ENCODE peak calls at places on chromosome 20, in six cellular contexts. V is T follicular helper cell, E is activated B cell treated with CpG ODN at 0.5 μM for 24 hours, F is heart left ventricle, R is AML-193, W is NCI-H2171. O is an unnamed sample.

GRCh38 chr20:33979094-33979493 is 14.6 kb upstream of the RALY start:
- DNase-seq in V (no peak), E (no peak), F (no peak), R (no peak), W (no peak), O (no peak)

GRCh38 chr20:63119451-63120285 is 96.3 kb downstream of the YTHDF1 start:
- DNase-seq in V (no peak), E (no peak), F (peak; percentile 23), R (no peak), W (no peak), O (peak; percentile 7)

GRCh38 chr20:20404546-20405092 is 36.7 kb downstream of the INSM1 start:
- DNase-seq in V (no peak), E (no peak), F (no peak), R (no peak), W (no peak), O (no peak)

GRCh38 chr20:46835418-46835817 is 59.2 kb upstream of the EYA2 start:
- DNase-seq in V (no peak), E (no peak), F (no peak), R (no peak), W (no peak), O (no peak)

GRCh38 chr20:6709865-6710595 is 57.5 kb upstream of the BMP2 start:
- DNase-seq in V (no peak), E (no peak), F (no peak), R (no peak), W (no peak), O (no peak)

GRCh38 chr20:37935435-37935834 is 32.5 kb downstream of the VSTM2L start:
- DNase-seq in V (no peak), E (no peak), F (no peak), R (no peak), W (no peak), O (no peak)

GRCh38 chr20:50278684-50279531 is 88.3 kb downstream of the CEBPB start:
- DNase-seq in V (no peak), E (no peak), F (peak; percentile 91), R (no peak), W (no peak), O (peak; percentile 84)

GRCh38 chr20:11935212-11935611 is 17.5 kb downstream of the BTBD3 start:
- DNase-seq in V (no peak), E (no peak), F (no peak), R (no peak), W (no peak), O (no peak)

GRCh38 chr20:53226788-53227187 is 254.6 kb downstream of the TSHZ2 start:
- DNase-seq in V (no peak), E (no peak), F (no peak), R (no peak), W (no peak), O (no peak)

O was measured in left cardiac atrium.